ENCODE peak calls at places on chromosomes 11 and 22, in four cellular contexts. O is AG04450, P is tibial nerve, D is uterus. M is an unnamed sample.

GRCh38 chr11:26483101-26483500 is 89.0 kb downstream of the MUC15 start:
- DNase-seq in O (no peak), P (no peak), D (no peak), M (no peak)

GRCh38 chr11:121512468-121513465 is 60.0 kb upstream of the SORL1-AS1 start:
- DNase-seq in O (no peak), P (no peak), D (no peak), M (no peak)

GRCh38 chr11:126891556-126892217 is 108.9 kb downstream of the KIRREL3 start:
- DNase-seq in O (no peak), P (no peak), D (no peak), M (no peak)

GRCh38 chr11:76579752-76580151 is 90.8 kb downstream of the LRRC32 start:
- DNase-seq in O (no peak), P (no peak), D (no peak), M (no peak)

GRCh38 chr11:6602096-6602940 is 1.1 kb downstream of the RRP8 start:
- DNase-seq in O (no peak), P (peak), D (peak), M (no peak)

GRCh38 chr11:23151819-23152218 is 291.5 kb upstream of the CCDC179 start:
- DNase-seq in O (no peak), P (no peak), D (no peak), M (no peak)

GRCh38 chr11:105073486-105074200 is 28.5 kb upstream of the CARD16 start:
- DNase-seq in O (no peak), P (no peak), D (no peak), M (no peak)

GRCh38 chr11:126188332-126189108 is 22.9 kb downstream of the RPUSD4 start:
- DNase-seq in O (no peak), P (no peak), D (no peak), M (no peak)

GRCh38 chr11:64128255-64129006 is 37.5 kb downstream of the MACROD1 start:
- DNase-seq in O (no peak), P (no peak), D (no peak), M (no peak)

GRCh38 chr11:17646451-17647145 is 72.8 kb upstream of the MYOD1 start:
- DNase-seq in O (no peak), P (no peak), D (no peak), M (no peak)

GRCh38 chr11:75268626-75269366 is 28.2 kb downstream of the TPBGL start:
- DNase-seq in O (no peak), P (no peak), D (no peak), M (no peak)

GRCh38 chr22:46941958-46942815 is 179.7 kb downstream of the TBC1D22A start:
- DNase-seq in O (no peak), P (peak), D (no peak), M (no peak)

GRCh38 chr22:43988960-43989359 is 33.7 kb downstream of the SAMM50 start:
- DNase-seq in O (no peak), P (no peak), D (no peak), M (no peak)

GRCh38 chr11:74449369-74449931 is 17.9 kb downstream of the KCNE3 start:
- DNase-seq in O (peak), P (peak), D (peak), M (no peak)

GRCh38 chr11:1396375-1396841 is 6.7 kb downstream of the BRSK2 start:
- DNase-seq in O (no peak), P (no peak), D (no peak), M (no peak)

GRCh38 chr11:1399386-1400167 is 9.8 kb downstream of the BRSK2 start:
- DNase-seq in O (no peak), P (no peak), D (no peak), M (no peak)

GRCh38 chr11:1397146-1397861 is 7.6 kb downstream of the BRSK2 start:
- DNase-seq in O (no peak), P (no peak), D (no peak), M (no peak)

GRCh38 chr11:1398506-1399235 is 8.9 kb downstream of the BRSK2 start:
- DNase-seq in O (no peak), P (no peak), D (no peak), M (no peak)

GRCh38 chr11:1397862-1398505 is 8.2 kb downstream of the BRSK2 start:
- DNase-seq in O (no peak), P (no peak), D (no peak), M (no peak)
- TF ChIP-seq CTCF in O (no peak), P (no peak), D (no peak), M (no peak)

GRCh38 chr22:26377170-26377825 is 51.8 kb upstream of the ASPHD2 start:
- DNase-seq in O (no peak), P (no peak), D (no peak), M (no peak)
- TF ChIP-seq CTCF in O (no peak), P (no peak), D (no peak), M (no peak)

DNA sequence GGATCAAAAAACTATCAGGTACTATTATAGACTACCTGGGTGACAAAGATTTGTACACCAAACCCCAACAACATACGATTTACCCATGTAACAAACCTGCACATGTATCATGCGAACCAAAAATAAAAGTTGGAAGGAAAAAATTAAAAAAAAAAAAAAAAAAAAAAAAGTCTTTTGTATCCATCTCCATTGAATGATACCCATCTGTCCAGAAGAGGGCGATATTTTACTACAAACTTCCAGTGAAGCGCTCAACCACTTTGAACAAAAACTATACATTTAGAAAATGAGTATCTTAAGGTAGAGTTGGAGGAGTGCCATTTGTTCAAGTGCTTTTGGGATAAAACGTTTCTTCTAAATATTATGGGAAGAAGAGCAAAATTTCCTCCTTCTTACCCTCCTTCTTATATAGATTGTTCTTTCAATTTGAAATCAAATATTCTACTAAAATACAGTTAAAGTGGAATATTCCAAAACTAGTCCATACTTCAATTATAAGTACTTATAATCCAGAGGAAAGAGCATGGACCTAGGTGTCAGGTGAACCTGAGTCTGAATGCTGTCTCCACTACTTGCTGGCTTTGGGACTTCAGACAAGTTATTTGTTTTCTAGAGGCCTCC is 23.3 kb downstream of the ARL14EP start:
- DNase-seq in O (peak), P (peak), D (no peak), M (no peak)
- TF ChIP-seq CTCF in O (peak), P (peak), D (peak), M (no peak)

DNA sequence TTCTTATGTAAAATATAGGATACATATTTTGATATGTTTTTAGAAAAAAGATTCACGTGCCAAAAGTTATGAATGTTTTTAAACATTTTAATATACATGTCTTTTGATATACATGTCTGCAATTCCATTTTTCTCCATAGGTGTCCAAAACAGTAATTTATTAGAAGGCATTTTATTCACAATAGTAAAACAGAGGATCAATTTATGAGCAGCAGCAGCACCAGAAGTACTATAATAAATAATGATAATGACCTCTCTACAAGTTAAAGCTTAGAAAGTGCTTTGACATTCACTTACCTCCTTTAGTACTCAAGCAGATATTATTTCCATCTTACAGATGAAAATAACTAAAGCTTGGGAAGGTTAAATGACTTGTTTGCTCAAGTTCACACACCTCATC is 96.7 kb upstream of the DBX1 start:
- DNase-seq in O (no peak), P (no peak), D (no peak), M (no peak)
- TF ChIP-seq CTCF in O (no peak), P (no peak), D (no peak), M (no peak)

DNA sequence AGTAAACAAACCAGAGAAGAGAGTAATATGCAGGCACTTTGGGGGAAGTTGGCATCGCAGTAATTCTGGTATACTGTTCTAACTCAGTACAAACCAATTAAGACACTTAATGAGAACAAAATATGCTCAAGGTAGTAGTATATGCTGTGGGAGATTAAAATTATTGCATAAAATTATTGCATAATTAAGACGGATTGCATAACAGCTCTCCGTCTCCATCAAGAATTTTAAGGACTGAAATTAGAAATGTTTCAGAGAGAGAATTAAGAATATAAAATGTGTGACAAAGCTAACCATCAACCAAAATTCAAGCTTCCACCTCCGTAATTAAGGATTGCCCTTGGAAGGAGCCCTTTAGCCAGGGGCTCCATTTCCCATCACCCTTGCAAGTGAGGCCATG is 428.5 kb downstream of the ETS1 start:
- DNase-seq in O (no peak), P (no peak), D (no peak), M (no peak)
- TF ChIP-seq CTCF in O (no peak), P (no peak), D (no peak), M (no peak)

GRCh38 chr11:124891390-124891861 is 6.2 kb downstream of the ROBO4 start:
- DNase-seq in O (no peak), P (peak), D (no peak), M (no peak)
- TF ChIP-seq CTCF in O (no peak), P (no peak), D (no peak), M (no peak)

GRCh38 chr22:32206774-32207758 is 2.2 kb upstream of the RFPL2 start:
- DNase-seq in O (no peak), P (no peak), D (no peak), M (no peak)
- TF ChIP-seq CTCF in O (peak), P (no peak), D (no peak), M (no peak)

GRCh38 chr11:119015054-119015611 is 3.0 kb downstream of the RPS25 start:
- DNase-seq in O (no peak), P (no peak), D (no peak), M (no peak)

GRCh38 chr11:119016216-119017009 is 1.7 kb downstream of the RPS25 start:
- DNase-seq in O (no peak), P (no peak), D (no peak), M (no peak)

GRCh38 chr11:119014209-119014924 is 3.8 kb downstream of the RPS25 start:
- DNase-seq in O (no peak), P (no peak), D (no peak), M (no peak)

GRCh38 chr11:119019996-119020395 is 1.4 kb downstream of the TRAPPC4 start:
- DNase-seq in O (no peak), P (no peak), D (no peak), M (no peak)

DNA sequence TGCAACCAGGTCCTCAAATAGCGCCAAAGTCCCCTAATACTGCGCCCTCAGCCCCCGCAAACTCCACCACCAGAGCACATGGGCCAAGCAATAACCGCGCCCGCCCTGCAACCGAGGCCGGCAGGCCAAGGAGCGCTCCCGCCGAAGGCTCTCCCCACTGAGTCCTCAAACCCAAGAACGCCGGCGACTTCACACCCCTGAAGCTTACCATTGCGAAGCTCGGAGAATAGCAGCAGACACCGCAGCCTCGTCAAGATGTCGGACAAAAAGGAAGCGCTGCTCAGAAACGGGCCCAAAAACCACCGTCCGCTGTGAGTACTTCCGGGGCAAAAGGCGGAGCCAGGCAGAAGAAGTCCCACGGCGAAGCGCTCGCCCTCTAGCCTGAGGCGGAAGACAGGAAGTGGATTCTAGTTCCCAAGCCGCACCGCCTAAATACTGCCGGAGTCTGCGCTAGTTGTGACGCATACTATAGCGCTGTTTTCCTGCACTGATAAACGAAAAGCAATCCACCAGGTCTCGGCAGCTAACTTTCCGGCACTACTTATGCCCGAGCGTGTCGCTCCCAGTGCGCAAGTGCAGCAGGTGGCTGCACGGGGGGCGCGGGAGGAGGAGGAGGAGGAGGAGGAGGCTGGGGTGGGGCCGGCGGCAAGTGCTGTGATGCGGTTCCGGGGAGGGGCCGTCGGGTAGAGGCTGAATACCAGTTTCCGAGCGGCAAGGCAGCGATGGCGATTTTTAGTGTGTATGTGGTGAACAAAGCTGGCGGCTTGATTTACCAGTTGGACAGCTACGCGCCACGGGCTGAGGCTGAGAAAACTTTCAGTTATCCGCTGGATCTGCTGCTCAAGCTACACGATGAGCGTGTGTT is at the start of the genes RPS25 and TRAPPC4:
- DNase-seq in O (peak), P (peak), D (peak), M (peak)
- TF ChIP-seq CTCF in O (no peak), P (peak), D (no peak), M (no peak)